ENCODE peak calls at places on chromosomes 13 and 19, in six cellular contexts. One of them, this sample, is unnamed. For H3K9me3, the result is how much of the 10 kb centered on the place peaks cover.

GRCh38 chr19:5154129-5154798 is 185.4 kb downstream of the KDM4B start:
- DNase-seq in A549: peak
- DNase-seq in tibial nerve: no peak
- DNase-seq in OCI-LY7: peak
- DNase-seq in colonic mucosa: peak
- DNase-seq in GM23248: peak
- DNase-seq in this sample: peak

GRCh38 chr13:95676100-95676774 is 702 bp upstream of the DNAJC3 start:
- DNase-seq in OCI-LY7: peak
- DNase-seq in tibial nerve: no peak
- DNase-seq in A549: peak
- DNase-seq in colonic mucosa: peak
- DNase-seq in GM23248: peak
- DNase-seq in this sample: no peak

GRCh38 chr19:42965204-42965603 is 28.2 kb upstream of the PSG7 start:
- DNase-seq in OCI-LY7: no peak
- DNase-seq in colonic mucosa: no peak
- DNase-seq in GM23248: peak
- DNase-seq in tibial nerve: no peak
- DNase-seq in A549: no peak
- DNase-seq in this sample: no peak

GRCh38 chr13:96796234-96796633 is 198.0 kb downstream of the OXGR1 start:
- DNase-seq in GM23248: peak
- DNase-seq in OCI-LY7: no peak
- DNase-seq in A549: no peak
- DNase-seq in colonic mucosa: no peak
- DNase-seq in tibial nerve: no peak
- DNase-seq in this sample: no peak

GRCh38 chr19:16940626-16941025 is 51.8 kb downstream of the F2RL3 start:
- DNase-seq in OCI-LY7: no peak
- DNase-seq in colonic mucosa: no peak
- DNase-seq in GM23248: no peak
- DNase-seq in A549: no peak
- DNase-seq in tibial nerve: no peak
- DNase-seq in this sample: no peak

GRCh38 chr13:87052731-87053130 is 618.4 kb upstream of the SLITRK5 start:
- DNase-seq in OCI-LY7: no peak
- DNase-seq in A549: no peak
- DNase-seq in tibial nerve: no peak
- DNase-seq in colonic mucosa: no peak
- DNase-seq in GM23248: peak
- DNase-seq in this sample: no peak

GRCh38 chr19:51690359-51691121 is 2.6 kb upstream of the SPACA6 start:
- DNase-seq in colonic mucosa: peak
- DNase-seq in tibial nerve: no peak
- DNase-seq in A549: peak
- DNase-seq in GM23248: peak
- DNase-seq in OCI-LY7: peak
- DNase-seq in this sample: peak

GRCh38 chr19:39845621-39846175 is 481 bp downstream of the FBL start:
- DNase-seq in GM23248: peak
- DNase-seq in tibial nerve: no peak
- DNase-seq in OCI-LY7: peak
- DNase-seq in colonic mucosa: no peak
- DNase-seq in A549: no peak
- DNase-seq in this sample: peak

GRCh38 chr13:80251403-80251802 is 89.5 kb downstream of the SPRY2 start:
- DNase-seq in colonic mucosa: no peak
- DNase-seq in GM23248: peak
- DNase-seq in tibial nerve: no peak
- DNase-seq in OCI-LY7: no peak
- DNase-seq in A549: peak
- DNase-seq in this sample: peak

GRCh38 chr19:50820086-50820485 is 3.5 kb downstream of the KLK1 start:
- DNase-seq in A549: no peak
- DNase-seq in GM23248: no peak
- DNase-seq in tibial nerve: no peak
- DNase-seq in OCI-LY7: peak
- DNase-seq in colonic mucosa: peak
- DNase-seq in this sample: no peak

GRCh38 chr13:76512676-76513277 is 373.4 kb downstream of the KCTD12 start:
- DNase-seq in A549: peak
- DNase-seq in GM23248: peak
- DNase-seq in colonic mucosa: no peak
- DNase-seq in OCI-LY7: no peak
- DNase-seq in tibial nerve: no peak
- DNase-seq in this sample: peak

GRCh38 chr13:84896128-84896527 is 903.1 kb downstream of the SLITRK6 start:
- DNase-seq in colonic mucosa: peak
- DNase-seq in OCI-LY7: peak
- DNase-seq in tibial nerve: no peak
- DNase-seq in A549: peak
- DNase-seq in GM23248: peak
- DNase-seq in this sample: peak

GRCh38 chr13:106570354-106570822 is 2.5 kb upstream of the ARGLU1 start:
- DNase-seq in OCI-LY7: no peak
- DNase-seq in tibial nerve: peak
- DNase-seq in colonic mucosa: peak
- DNase-seq in GM23248: peak
- DNase-seq in A549: peak
- DNase-seq in this sample: no peak

GRCh38 chr19:23558541-23558940 is 128.5 kb downstream of the ZNF675 start:
- DNase-seq in A549: no peak
- DNase-seq in OCI-LY7: no peak
- DNase-seq in colonic mucosa: no peak
- DNase-seq in GM23248: no peak
- DNase-seq in tibial nerve: no peak
- DNase-seq in this sample: no peak

GRCh38 chr13:94534171-94534570 is 54.7 kb upstream of the DCT start:
- DNase-seq in A549: no peak
- DNase-seq in tibial nerve: no peak
- DNase-seq in OCI-LY7: no peak
- DNase-seq in colonic mucosa: no peak
- DNase-seq in GM23248: peak
- DNase-seq in this sample: peak

GRCh38 chr13:21034602-21035190 is 26.7 kb downstream of the LATS2 start:
- DNase-seq in colonic mucosa: no peak
- DNase-seq in A549: no peak
- DNase-seq in tibial nerve: no peak
- DNase-seq in GM23248: peak
- DNase-seq in OCI-LY7: no peak
- DNase-seq in this sample: no peak

GRCh38 chr13:98976941-98977340 is 923 bp downstream of the DOCK9 start:
- DNase-seq in tibial nerve: no peak
- DNase-seq in A549: no peak
- DNase-seq in OCI-LY7: no peak
- DNase-seq in GM23248: peak
- DNase-seq in colonic mucosa: no peak
- DNase-seq in this sample: no peak

GRCh38 chr19:53504903-53505302 is 33.0 kb upstream of the ZNF331 start:
- DNase-seq in GM23248: no peak
- DNase-seq in A549: no peak
- DNase-seq in OCI-LY7: no peak
- DNase-seq in tibial nerve: no peak
- DNase-seq in colonic mucosa: no peak
- DNase-seq in this sample: no peak

GRCh38 chr19:10818306-10819123 is 17.5 kb downstream of the TMED1 start:
- DNase-seq in OCI-LY7: no peak
- DNase-seq in GM23248: peak
- DNase-seq in A549: no peak
- DNase-seq in colonic mucosa: no peak
- DNase-seq in tibial nerve: no peak
- DNase-seq in this sample: no peak

GRCh38 chr13:105442941-105443340 is 1092.5 kb downstream of the EFNB2 start:
- DNase-seq in A549: peak
- DNase-seq in colonic mucosa: no peak
- DNase-seq in tibial nerve: no peak
- DNase-seq in GM23248: peak
- DNase-seq in OCI-LY7: no peak
- DNase-seq in this sample: peak

GRCh38 chr13:92566767-92567166 is 659.8 kb upstream of the GPC6 start:
- DNase-seq in OCI-LY7: no peak
- DNase-seq in GM23248: no peak
- DNase-seq in A549: no peak
- DNase-seq in tibial nerve: no peak
- DNase-seq in colonic mucosa: no peak
- DNase-seq in this sample: no peak

GRCh38 chr19:16934489-16934888 is 45.7 kb downstream of the F2RL3 start:
- DNase-seq in tibial nerve: no peak
- DNase-seq in OCI-LY7: no peak
- DNase-seq in A549: no peak
- DNase-seq in colonic mucosa: no peak
- DNase-seq in GM23248: no peak
- DNase-seq in this sample: no peak

GRCh38 chr13:47546963-47547345 is 454.1 kb downstream of the SUCLA2 start:
- DNase-seq in OCI-LY7: no peak
- DNase-seq in colonic mucosa: no peak
- DNase-seq in A549: no peak
- DNase-seq in GM23248: no peak
- DNase-seq in tibial nerve: no peak
- DNase-seq in this sample: no peak

GRCh38 chr13:22173605-22174004 is 502.7 kb downstream of the FGF9 start:
- DNase-seq in OCI-LY7: no peak
- DNase-seq in colonic mucosa: no peak
- DNase-seq in tibial nerve: no peak
- DNase-seq in A549: peak
- DNase-seq in GM23248: peak
- DNase-seq in this sample: peak

GRCh38 chr13:107835339-107836018 is 379.9 kb downstream of the LIG4 start:
- DNase-seq in tibial nerve: no peak
- DNase-seq in GM23248: peak
- DNase-seq in colonic mucosa: no peak
- DNase-seq in OCI-LY7: no peak
- DNase-seq in A549: no peak
- DNase-seq in this sample: no peak

GRCh38 chr19:29422047-29422446 is 103.7 kb upstream of the VSTM2B start:
- DNase-seq in tibial nerve: no peak
- DNase-seq in A549: no peak
- DNase-seq in colonic mucosa: no peak
- DNase-seq in GM23248: no peak
- DNase-seq in OCI-LY7: no peak
- DNase-seq in this sample: no peak

GRCh38 chr19:28224441-28224840 is 988.5 kb downstream of the UQCRFS1 start:
- DNase-seq in A549: no peak
- DNase-seq in tibial nerve: no peak
- DNase-seq in colonic mucosa: no peak
- DNase-seq in GM23248: no peak
- DNase-seq in OCI-LY7: no peak
- DNase-seq in this sample: no peak

GRCh38 chr19:28217064-28217463 is 995.9 kb downstream of the UQCRFS1 start:
- DNase-seq in OCI-LY7: no peak
- DNase-seq in colonic mucosa: no peak
- DNase-seq in A549: no peak
- DNase-seq in GM23248: no peak
- DNase-seq in tibial nerve: no peak
- DNase-seq in this sample: no peak

GRCh38 chr19:28218728-28219127 is 994.2 kb downstream of the UQCRFS1 start:
- DNase-seq in A549: no peak
- DNase-seq in colonic mucosa: no peak
- DNase-seq in tibial nerve: no peak
- DNase-seq in GM23248: no peak
- DNase-seq in OCI-LY7: no peak
- DNase-seq in this sample: no peak

GRCh38 chr19:28221736-28222135 is 991.2 kb downstream of the UQCRFS1 start:
- DNase-seq in OCI-LY7: no peak
- DNase-seq in A549: no peak
- DNase-seq in tibial nerve: no peak
- DNase-seq in colonic mucosa: no peak
- DNase-seq in GM23248: no peak
- DNase-seq in this sample: no peak
- H3K9me3 ChIP-seq in OCI-LY7: under half
- H3K9me3 ChIP-seq in A549: under half
- H3K9me3 ChIP-seq in tibial nerve: under half
- H3K9me3 ChIP-seq in colonic mucosa: under half
- H3K9me3 ChIP-seq in GM23248: under half
- H3K9me3 ChIP-seq in this sample: under half

GRCh38 chr13:88461272-88462009 is 790.3 kb downstream of the SLITRK5 start:
- DNase-seq in A549: no peak
- DNase-seq in tibial nerve: no peak
- DNase-seq in OCI-LY7: no peak
- DNase-seq in GM23248: no peak
- DNase-seq in colonic mucosa: no peak
- DNase-seq in this sample: no peak
- H3K27ac ChIP-seq in A549: no peak
- H3K27ac ChIP-seq in tibial nerve: no peak
- H3K27ac ChIP-seq in OCI-LY7: no peak
- H3K27ac ChIP-seq in GM23248: no peak
- H3K27ac ChIP-seq in colonic mucosa: no peak
- H3K27ac ChIP-seq in this sample: no peak

GRCh38 chr19:49812997-49813861 is at the start of gene FUZ:
- DNase-seq in tibial nerve: peak
- DNase-seq in OCI-LY7: peak
- DNase-seq in A549: peak
- DNase-seq in GM23248: peak
- DNase-seq in colonic mucosa: peak
- DNase-seq in this sample: peak
- H3K4me3 ChIP-seq in tibial nerve: peak
- H3K4me3 ChIP-seq in OCI-LY7: peak
- H3K4me3 ChIP-seq in A549: peak
- H3K4me3 ChIP-seq in GM23248: peak
- H3K4me3 ChIP-seq in colonic mucosa: peak
- H3K4me3 ChIP-seq in this sample: peak

GRCh38 chr13:31952641-31953380 is 78.8 kb upstream of the FRY start:
- DNase-seq in A549: no peak
- DNase-seq in GM23248: no peak
- DNase-seq in colonic mucosa: no peak
- DNase-seq in OCI-LY7: no peak
- DNase-seq in tibial nerve: no peak
- DNase-seq in this sample: no peak
- H3K9me3 ChIP-seq in A549: under half
- H3K9me3 ChIP-seq in GM23248: under half
- H3K9me3 ChIP-seq in colonic mucosa: under half
- H3K9me3 ChIP-seq in OCI-LY7: under half
- H3K9me3 ChIP-seq in tibial nerve: under half
- H3K9me3 ChIP-seq in this sample: under half